ENCODE peak calls at places on chromosomes 13 and 19, in nine cellular contexts. M, B, H, W, C, D, A, I and S are unnamed samples.

GRCh38 chr19:50324331-50324730 is 4.8 kb downstream of the KCNC3 start:
- DNase-seq in M (no peak), B (no peak), H (no peak), W (no peak), C (no peak), D (no peak), A (no peak), I (no peak), S (no peak)

GRCh38 chr13:50424993-50425392 is 409.7 kb downstream of the KCNRG start:
- DNase-seq in M (no peak), B (no peak), H (no peak), W (no peak), C (no peak), D (no peak), A (no peak), I (no peak), S (no peak)

GRCh38 chr19:14916848-14917247 is 24.4 kb upstream of the OR7C2 start:
- DNase-seq in M (no peak), B (no peak), H (no peak), W (no peak), C (peak), D (no peak), A (no peak), I (no peak), S (no peak)

GRCh38 chr13:93230466-93230865 is 3.9 kb downstream of the GPC6 start:
- DNase-seq in M (no peak), B (peak), H (no peak), W (no peak), C (no peak), D (no peak), A (no peak), I (peak), S (no peak)

GRCh38 chr19:41575998-41576397 is at the start of gene CEACAM21:
- DNase-seq in M (peak), B (no peak), H (no peak), W (peak), C (peak), D (peak), A (peak), I (no peak), S (no peak)

GRCh38 chr13:69010789-69011188 is 1096.8 kb upstream of the ATXN8OS start:
- DNase-seq in M (no peak), B (no peak), H (no peak), W (no peak), C (no peak), D (no peak), A (no peak), I (no peak), S (no peak)

GRCh38 chr19:46766569-46767317 is 20.5 kb upstream of the STRN4 start:
- DNase-seq in M (no peak), B (no peak), H (peak), W (peak), C (peak), D (peak), A (peak), I (peak), S (peak)

GRCh38 chr13:113864303-113864890 is 521 bp upstream of the GAS6 start:
- DNase-seq in M (no peak), B (no peak), H (peak), W (no peak), C (no peak), D (no peak), A (no peak), I (peak), S (no peak)

GRCh38 chr19:33736158-33736557 is 60.5 kb upstream of the KCTD15 start:
- DNase-seq in M (no peak), B (no peak), H (no peak), W (no peak), C (no peak), D (no peak), A (no peak), I (no peak), S (no peak)

GRCh38 chr13:71609271-71609670 is 257.7 kb downstream of the DACH1 start:
- DNase-seq in M (no peak), B (no peak), H (no peak), W (no peak), C (no peak), D (no peak), A (no peak), I (no peak), S (no peak)

GRCh38 chr13:78660130-78660857 is 1.3 kb upstream of the OBI1 start:
- DNase-seq in M (no peak), B (no peak), H (no peak), W (no peak), C (no peak), D (no peak), A (no peak), I (no peak), S (no peak)

GRCh38 chr19:37114001-37114400 is 35.8 kb downstream of the ZNF420 start:
- DNase-seq in M (no peak), B (no peak), H (no peak), W (no peak), C (no peak), D (no peak), A (no peak), I (no peak), S (no peak)

GRCh38 chr13:107512551-107512950 is 702.8 kb downstream of the LIG4 start:
- DNase-seq in M (no peak), B (no peak), H (no peak), W (no peak), C (no peak), D (no peak), A (no peak), I (no peak), S (no peak)

GRCh38 chr19:19420570-19421301 is 15.3 kb downstream of the GATAD2A start:
- DNase-seq in M (no peak), B (no peak), H (no peak), W (peak), C (peak), D (no peak), A (no peak), I (no peak), S (peak)

GRCh38 chr13:100508391-100508790 is 80.2 kb downstream of the GGACT start:
- DNase-seq in M (no peak), B (no peak), H (no peak), W (no peak), C (no peak), D (no peak), A (no peak), I (no peak), S (no peak)

GRCh38 chr13:106865706-106866288 is 297.9 kb upstream of the ARGLU1 start:
- DNase-seq in M (no peak), B (no peak), H (no peak), W (no peak), C (no peak), D (no peak), A (no peak), I (no peak), S (no peak)

GRCh38 chr13:104571161-104571889 is 1505.1 kb upstream of the SLC10A2 start:
- DNase-seq in M (peak), B (peak), H (peak), W (peak), C (peak), D (no peak), A (no peak), I (peak), S (no peak)

GRCh38 chr19:12482505-12482886 is 2.1 kb downstream of the ZNF709 start:
- DNase-seq in M (no peak), B (no peak), H (no peak), W (no peak), C (no peak), D (no peak), A (no peak), I (no peak), S (no peak)

GRCh38 chr13:53131361-53131760 is 102.7 kb downstream of the OLFM4 start:
- DNase-seq in M (no peak), B (no peak), H (no peak), W (no peak), C (no peak), D (no peak), A (no peak), I (no peak), S (no peak)

GRCh38 chr19:38287604-38288003 is 16.4 kb upstream of the C19orf33 start:
- DNase-seq in M (no peak), B (no peak), H (no peak), W (no peak), C (peak), D (no peak), A (no peak), I (no peak), S (no peak)

GRCh38 chr19:2337329-2337707 is 8.8 kb downstream of the SPPL2B start:
- DNase-seq in M (no peak), B (no peak), H (peak), W (no peak), C (peak), D (no peak), A (no peak), I (no peak), S (no peak)

GRCh38 chr19:30066781-30067759 is 125.0 kb downstream of the URI1 start:
- DNase-seq in M (no peak), B (no peak), H (peak), W (no peak), C (no peak), D (no peak), A (no peak), I (no peak), S (no peak)

GRCh38 chr19:42132851-42133528 is 744 bp upstream of the POU2F2 start:
- DNase-seq in M (peak), B (no peak), H (peak), W (peak), C (peak), D (peak), A (peak), I (peak), S (peak)

GRCh38 chr19:16301999-16302694 is 22.5 kb upstream of the KLF2 start:
- DNase-seq in M (no peak), B (no peak), H (no peak), W (no peak), C (no peak), D (no peak), A (no peak), I (peak), S (no peak)

GRCh38 chr19:51327066-51327985 is 14.6 kb downstream of the VSIG10L start:
- DNase-seq in M (no peak), B (no peak), H (peak), W (peak), C (peak), D (peak), A (peak), I (peak), S (peak)

GRCh38 chr19:19021115-19021514 is 12.2 kb downstream of the SUGP2 start:
- DNase-seq in M (no peak), B (peak), H (no peak), W (no peak), C (peak), D (no peak), A (no peak), I (peak), S (no peak)

GRCh38 chr19:38293281-38293680 is 10.8 kb upstream of the C19orf33 start:
- DNase-seq in M (no peak), B (no peak), H (no peak), W (no peak), C (no peak), D (no peak), A (no peak), I (no peak), S (no peak)

GRCh38 chr19:51367565-51368365 is 1.0 kb downstream of the CLDND2 start:
- DNase-seq in M (peak), B (peak), H (peak), W (peak), C (peak), D (peak), A (peak), I (peak), S (peak)

GRCh38 chr13:91280806-91281205 is 66.7 kb upstream of the MIR17HG start:
- DNase-seq in M (no peak), B (no peak), H (no peak), W (no peak), C (peak), D (no peak), A (no peak), I (peak), S (no peak)

GRCh38 chr13:113009743-113010509 is 40.9 kb downstream of the MCF2L start:
- DNase-seq in M (no peak), B (no peak), H (no peak), W (no peak), C (no peak), D (no peak), A (no peak), I (no peak), S (no peak)

GRCh38 chr19:31118292-31118925 is 230.8 kb downstream of the TSHZ3 start:
- DNase-seq in M (no peak), B (no peak), H (no peak), W (no peak), C (peak), D (no peak), A (no peak), I (no peak), S (no peak)